ENCODE peak calls at places on chromosomes 6 and 20, in seven cellular contexts. L is HS-27A; C is stimulated activated CD4-positive, alpha-beta T cell treated with anti-CD3 and anti-CD28 coated beads, Interleukin-4, amount 100 ng/mL, for 48 hours; X is GM03348; Q is T-helper 2 cell; V is GM23248; T is activated naive CD4-positive, alpha-beta T cell treated with anti-CD3 and anti-CD28 coated beads for 36 hours. S is an unnamed sample.

GRCh38 chr6:113078791-113079190 is 731.7 kb downstream of the RFPL4B start:
- DNase-seq in L (no peak), X (no peak), Q (no peak), T (no peak), V (no peak), C (no peak), S (no peak)

GRCh38 chr6:72788188-72788587 is 166.3 kb downstream of the KCNQ5 start:
- DNase-seq in X (peak; percentile 51), Q (no peak), V (peak; percentile 89), C (no peak), T (no peak), L (no peak), S (no peak)

GRCh38 chr6:143223895-143224294 is 163.2 kb downstream of the AIG1 start:
- DNase-seq in V (no peak), X (no peak), L (no peak), T (no peak), Q (no peak), C (no peak), S (no peak)

GRCh38 chr6:167825759-167826229 is 917 bp upstream of the AFDN start:
- DNase-seq in V (peak; percentile 76), Q (no peak), T (peak; percentile 19), C (no peak), L (no peak), X (peak; percentile 54), S (no peak)

GRCh38 chr6:132132911-132133639 is 181.9 kb upstream of the CCN2 start:
- DNase-seq in Q (no peak), V (peak; percentile 88), C (no peak), T (no peak), L (no peak), X (no peak), S (no peak)

GRCh38 chr6:10534418-10534760 is 13.2 kb downstream of the GCNT2 start:
- DNase-seq in T (no peak), X (no peak), Q (no peak), L (no peak), V (no peak), C (no peak), S (no peak)

GRCh38 chr20:10253750-10254149 is 35.1 kb downstream of the SNAP25 start:
- DNase-seq in L (no peak), V (no peak), X (no peak), C (no peak), Q (no peak), T (no peak), S (no peak)

GRCh38 chr6:154057098-154057497 is 18.1 kb downstream of the OPRM1 start:
- DNase-seq in V (no peak), Q (no peak), X (no peak), C (no peak), T (no peak), L (no peak), S (no peak)

GRCh38 chr20:46400253-46400652 is 6.2 kb downstream of the ELMO2 start:
- DNase-seq in L (no peak), T (no peak), C (no peak), Q (no peak), V (peak; percentile 86), X (peak; percentile 71), S (no peak)

GRCh38 chr6:98014791-98015201 is 731.8 kb upstream of the MMS22L start:
- DNase-seq in Q (no peak), X (no peak), C (no peak), V (no peak), T (no peak), L (no peak), S (no peak)

GRCh38 chr6:108166664-108167448 is 1.0 kb downstream of the NR2E1 start:
- DNase-seq in X (no peak), T (no peak), Q (no peak), L (no peak), C (no peak), V (no peak), S (no peak)

GRCh38 chr20:23161968-23162696 is 76.0 kb upstream of the CD93 start:
- DNase-seq in Q (no peak), T (no peak), X (no peak), V (no peak), L (no peak), C (no peak), S (no peak)

GRCh38 chr20:54197621-54198604 is 10.0 kb upstream of the PFDN4 start:
- DNase-seq in L (no peak), Q (no peak), X (peak; percentile 54), V (peak; percentile 85), C (no peak), T (no peak), S (no peak)

GRCh38 chr6:2725999-2726567 is 24.6 kb downstream of the MYLK4 start:
- DNase-seq in X (no peak), T (no peak), Q (no peak), V (peak; percentile 69), C (no peak), L (no peak), S (no peak)

GRCh38 chr6:58290177-58290576 is 972.7 kb downstream of the PRIM2 start:
- DNase-seq in V (no peak), T (no peak), L (no peak), X (no peak), C (no peak), Q (no peak), S (no peak)

GRCh38 chr6:151044465-151045441 is 179.3 kb downstream of the MTHFD1L start:
- DNase-seq in C (no peak), T (no peak), L (no peak), V (no peak), X (no peak), Q (no peak), S (no peak)

GRCh38 chr6:4928426-4928825 is 75.4 kb downstream of the RPP40 start:
- DNase-seq in L (no peak), X (peak; percentile 37), Q (no peak), V (peak; percentile 52), C (no peak), T (no peak), S (no peak)

GRCh38 chr6:1625352-1625773 is 15.6 kb downstream of the FOXC1 start:
- DNase-seq in C (no peak), T (no peak), L (no peak), Q (no peak), V (no peak), X (peak; percentile 42), S (no peak)

S was measured in natural killer cell.